ENCODE peak calls at places on chromosomes 11 and 22, in ten cellular contexts. I, N, Q, W, S, D, F, A, U and R are unnamed samples.
A peak's percentile ranks its signal among the peaks of the same experiment; 100 is the strongest.

GRCh38 chr11:8252946-8253345 is 10.7 kb downstream of the LMO1 start:
- DNase-seq in I (no peak), N (no peak), Q (no peak), W (no peak), S (no peak), D (peak; percentile 61), F (peak; percentile 9), A (no peak), U (peak; percentile 34), R (no peak)

GRCh38 chr11:34653851-34654490 is 33.1 kb downstream of the EHF start:
- DNase-seq in I (no peak), N (peak; percentile 97), Q (peak; percentile 84), W (peak; percentile 64), S (no peak), D (no peak), F (no peak), A (peak; percentile 76), U (no peak), R (peak; percentile 63)

GRCh38 chr11:73359341-73359740 is 16.9 kb upstream of the RELT start:
- DNase-seq in I (no peak), N (no peak), Q (no peak), W (no peak), S (peak; percentile 59), D (no peak), F (peak; percentile 76), A (no peak), U (peak; percentile 82), R (no peak)

GRCh38 chr11:114073506-114074381 is 14.2 kb downstream of the ZBTB16 start:
- DNase-seq in I (no peak), N (no peak), Q (no peak), W (no peak), S (no peak), D (no peak), F (no peak), A (no peak), U (peak; percentile 64), R (no peak)

GRCh38 chr22:35735622-35736021 is 17.9 kb downstream of the APOL5 start:
- DNase-seq in I (no peak), N (no peak), Q (no peak), W (no peak), S (no peak), D (no peak), F (no peak), A (no peak), U (no peak), R (no peak)

GRCh38 chr11:95883381-95883780 is 40.5 kb downstream of the MTMR2 start:
- DNase-seq in I (no peak), N (no peak), Q (no peak), W (no peak), S (no peak), D (no peak), F (no peak), A (no peak), U (no peak), R (no peak)

GRCh38 chr22:44286673-44287072 is 26.1 kb downstream of the SHISAL1 start:
- DNase-seq in I (no peak), N (no peak), Q (no peak), W (no peak), S (no peak), D (no peak), F (no peak), A (no peak), U (no peak), R (no peak)

GRCh38 chr11:117610045-117610444 is 187.0 kb downstream of the DSCAML1 start:
- DNase-seq in I (no peak), N (peak; percentile 13), Q (no peak), W (no peak), S (peak; percentile 34), D (no peak), F (no peak), A (no peak), U (no peak), R (no peak)

GRCh38 chr11:36008576-36008975 is 64.7 kb downstream of the LDLRAD3 start:
- DNase-seq in I (no peak), N (peak; percentile 58), Q (no peak), W (no peak), S (no peak), D (no peak), F (no peak), A (no peak), U (no peak), R (no peak)

GRCh38 chr11:122367809-122368231 is 251.8 kb upstream of the BLID start:
- DNase-seq in I (no peak), N (no peak), Q (peak; percentile 83), W (no peak), S (no peak), D (no peak), F (peak; percentile 34), A (no peak), U (peak; percentile 67), R (no peak)

GRCh38 chr22:37169947-37170688 is 17.9 kb downstream of the C1QTNF6 start:
- DNase-seq in I (no peak), N (no peak), Q (no peak), W (no peak), S (no peak), D (peak; percentile 66), F (peak; percentile 19), A (no peak), U (peak; percentile 53), R (no peak)

GRCh38 chr22:23692598-23693291 is 1.9 kb downstream of the RGL4 start:
- DNase-seq in I (peak; percentile 37), N (no peak), Q (no peak), W (no peak), S (no peak), D (no peak), F (no peak), A (no peak), U (no peak), R (no peak)

GRCh38 chr11:11980841-11981308 is 27.6 kb downstream of the DKK3 start:
- DNase-seq in I (no peak), N (no peak), Q (no peak), W (no peak), S (no peak), D (no peak), F (no peak), A (peak; percentile 5), U (no peak), R (no peak)

GRCh38 chr11:37182036-37182435 is 584.0 kb upstream of the RAG2 start:
- DNase-seq in I (no peak), N (no peak), Q (no peak), W (no peak), S (no peak), D (no peak), F (no peak), A (no peak), U (no peak), R (no peak)

GRCh38 chr11:120482149-120482548 is 29.4 kb upstream of the GRIK4 start:
- DNase-seq in I (no peak), N (peak; percentile 65), Q (no peak), W (no peak), S (no peak), D (no peak), F (no peak), A (no peak), U (no peak), R (no peak)

GRCh38 chr11:69000831-69001245 is 12.2 kb downstream of the MRGPRF start:
- DNase-seq in I (peak; percentile 37), N (peak; percentile 63), Q (peak; percentile 68), W (peak; percentile 30), S (no peak), D (peak; percentile 36), F (peak; percentile 79), A (no peak), U (peak; percentile 93), R (no peak)
- TF ChIP-seq CTCF in I (peak; percentile 35), N (peak; percentile 61), Q (peak; percentile 42), W (no peak), S (peak; percentile 17), D (peak; percentile 15), F (peak; percentile 72), A (peak; percentile 40), U (peak; percentile 83), R (no peak)

DNA sequence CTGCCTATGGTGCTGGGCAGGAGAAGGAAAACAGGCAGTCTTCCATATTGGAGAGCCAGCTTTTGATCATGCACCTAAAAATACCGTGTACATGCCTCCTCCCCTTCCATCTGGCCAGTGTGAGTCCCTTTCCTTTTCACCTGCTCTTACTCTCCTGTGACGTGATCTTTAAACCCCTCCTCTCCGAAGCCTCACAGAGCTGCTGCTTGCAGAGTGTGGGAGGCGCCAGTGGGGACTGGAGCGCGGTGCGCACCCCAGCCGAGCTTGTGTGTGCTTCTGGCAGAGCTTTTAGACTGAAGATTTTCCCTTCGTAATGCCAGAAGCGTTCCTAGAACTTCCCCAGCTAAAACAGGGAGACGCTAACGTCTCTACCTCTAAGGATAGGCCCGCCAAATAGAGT is 29.8 kb downstream of the MUC6 start:
- DNase-seq in I (no peak), N (no peak), Q (no peak), W (no peak), S (no peak), D (no peak), F (no peak), A (peak; percentile 55), U (no peak), R (no peak)
- H3K36me3 ChIP-seq in I (peaks cover 11% of the 10 kb centered on the region), N (peaks cover 17% of the 10 kb centered on the region), Q (no peaks in the 10 kb centered on the region), W (peaks cover 21% of the 10 kb centered on the region), S (no peaks in the 10 kb centered on the region), D (peaks cover 94% of the 10 kb centered on the region), F (peaks cover 100% of the 10 kb centered on the region), A (peaks cover 99% of the 10 kb centered on the region), U (peaks cover 69% of the 10 kb centered on the region), R (peaks cover 84% of the 10 kb centered on the region)

GRCh38 chr22:30040499-30041055 is 39.7 kb upstream of the HORMAD2 start:
- DNase-seq in I (no peak), N (no peak), Q (no peak), W (no peak), S (no peak), D (no peak), F (no peak), A (no peak), U (peak; percentile 50), R (no peak)

GRCh38 chr22:30044369-30044768 is 35.9 kb upstream of the HORMAD2 start:
- DNase-seq in I (no peak), N (peak; percentile 71), Q (peak; percentile 78), W (peak; percentile 72), S (no peak), D (no peak), F (no peak), A (peak; percentile 43), U (peak; percentile 53), R (peak; percentile 63)

GRCh38 chr22:30041881-30042280 is 38.4 kb upstream of the HORMAD2 start:
- DNase-seq in I (no peak), N (no peak), Q (no peak), W (no peak), S (no peak), D (no peak), F (no peak), A (no peak), U (peak; percentile 26), R (no peak)

GRCh38 chr22:30043181-30043580 is 37.1 kb upstream of the HORMAD2 start:
- DNase-seq in I (no peak), N (no peak), Q (no peak), W (no peak), S (no peak), D (no peak), F (no peak), A (no peak), U (no peak), R (no peak)

GRCh38 chr22:30041475-30041874 is 38.8 kb upstream of the HORMAD2 start:
- DNase-seq in I (no peak), N (no peak), Q (no peak), W (no peak), S (no peak), D (no peak), F (no peak), A (no peak), U (no peak), R (no peak)
- H3K4me1 ChIP-seq in I (peaks cover 6% of the 10 kb centered on the region), N (peaks cover 29% of the 10 kb centered on the region), Q (peaks cover 17% of the 10 kb centered on the region), W (peaks cover 6% of the 10 kb centered on the region), S (no peaks in the 10 kb centered on the region), D (no peaks in the 10 kb centered on the region), F (peaks cover 14% of the 10 kb centered on the region), A (peaks cover 14% of the 10 kb centered on the region), U (no peaks in the 10 kb centered on the region), R (no peaks in the 10 kb centered on the region)

GRCh38 chr11:132126973-132127900 is 756.8 kb downstream of the NTM start:
- DNase-seq in I (peak; percentile 85), N (peak; percentile 70), Q (peak; percentile 72), W (peak; percentile 45), S (peak; percentile 33), D (no peak), F (peak; percentile 76), A (no peak), U (peak; percentile 71), R (peak; percentile 63)
- TF ChIP-seq CTCF in I (peak; percentile 78), N (peak; percentile 78), Q (peak; percentile 76), W (no peak), S (peak; percentile 65), D (no peak), F (peak; percentile 42), A (no peak), U (peak; percentile 50), R (no peak)